ENCODE peak calls at places on chromosomes 6 and 20, in eight cellular contexts. P, V, J, X, F, G, R and A are unnamed samples.

GRCh38 chr6:40417031-40417430 is 170.1 kb downstream of the LRFN2 start:
- ATAC-seq in X (no peak), J (no peak), F (no peak), P (no peak), R (no peak), V (no peak), G (no peak), A (no peak)

GRCh38 chr6:168320661-168321060 is 1.1 kb upstream of the DACT2 start:
- ATAC-seq in F (no peak), X (no peak), G (no peak), V (no peak), J (no peak), R (no peak), P (no peak), A (no peak)

GRCh38 chr20:36097331-36097730 is 57.2 kb upstream of the EPB41L1 start:
- ATAC-seq in V (no peak), X (no peak), G (no peak), J (no peak), P (no peak), R (no peak), F (no peak), A (no peak)

GRCh38 chr6:31560697-31561058 is 11.4 kb upstream of the LTA start:
- ATAC-seq in X (no peak), P (no peak), J (no peak), R (no peak), V (no peak), F (no peak), G (no peak), A (no peak)

GRCh38 chr6:36793913-36794703 is 45.1 kb downstream of the CPNE5 start:
- ATAC-seq in R (no peak), F (no peak), X (no peak), P (no peak), V (no peak), G (no peak), J (no peak), A (no peak)

GRCh38 chr6:30000156-30000791 is 57.9 kb downstream of the HLA-A start:
- ATAC-seq in J (no peak), V (peak), G (no peak), F (no peak), R (peak), X (no peak), P (no peak), A (no peak)

GRCh38 chr20:19433371-19434316 is 221.2 kb downstream of the SLC24A3 start:
- ATAC-seq in J (no peak), R (peak), X (no peak), G (no peak), V (no peak), F (no peak), P (no peak), A (no peak)

GRCh38 chr6:75472885-75473284 is 20.7 kb downstream of the FILIP1 start:
- ATAC-seq in X (no peak), V (no peak), J (no peak), R (no peak), F (no peak), G (no peak), P (no peak), A (no peak)

GRCh38 chr6:119209452-119210205 is 131.2 kb upstream of the FAM184A start:
- ATAC-seq in V (no peak), G (no peak), P (peak), R (no peak), J (no peak), X (no peak), F (no peak), A (peak)

GRCh38 chr6:157080986-157081391 is 242.3 kb downstream of the TMEM242 start:
- ATAC-seq in G (no peak), V (no peak), X (no peak), R (no peak), F (no peak), J (no peak), P (no peak), A (no peak)